ENCODE peak calls at places on chromosomes 12 and 14, in eight cellular contexts. One of them, this sample, is unnamed.

GRCh38 chr12:15157200-15157599 is 64.0 kb downstream of the RERG start:
- DNase-seq in A549: no peak
- DNase-seq in SK-N-SH: no peak
- DNase-seq in GM12878: no peak
- DNase-seq in HL-60: no peak
- DNase-seq in GM23338: no peak
- DNase-seq in K562: no peak
- DNase-seq in HCT116: no peak
- DNase-seq in this sample: no peak

GRCh38 chr14:61404637-61405036 is 83.3 kb downstream of the PRKCH start:
- DNase-seq in GM23338: no peak
- DNase-seq in A549: no peak
- DNase-seq in GM12878: no peak
- DNase-seq in SK-N-SH: no peak
- DNase-seq in HCT116: no peak
- DNase-seq in HL-60: no peak
- DNase-seq in K562: no peak
- DNase-seq in this sample: no peak

GRCh38 chr14:95281560-95282176 is 38.0 kb downstream of the CLMN start:
- DNase-seq in SK-N-SH: no peak
- DNase-seq in A549: no peak
- DNase-seq in GM23338: no peak
- DNase-seq in K562: no peak
- DNase-seq in GM12878: no peak
- DNase-seq in HCT116: no peak
- DNase-seq in HL-60: no peak
- DNase-seq in this sample: no peak

GRCh38 chr12:1272132-1272531 is 281.1 kb downstream of the ERC1 start:
- DNase-seq in SK-N-SH: no peak
- DNase-seq in HL-60: no peak
- DNase-seq in GM12878: no peak
- DNase-seq in HCT116: no peak
- DNase-seq in K562: no peak
- DNase-seq in GM23338: no peak
- DNase-seq in A549: no peak
- DNase-seq in this sample: no peak

GRCh38 chr12:67208326-67209067 is 60.7 kb upstream of the CAND1 start:
- DNase-seq in K562: no peak
- DNase-seq in GM23338: no peak
- DNase-seq in HCT116: no peak
- DNase-seq in HL-60: no peak
- DNase-seq in A549: no peak
- DNase-seq in GM12878: no peak
- DNase-seq in SK-N-SH: no peak
- DNase-seq in this sample: no peak

GRCh38 chr12:63064080-63064479 is 86.9 kb downstream of the AVPR1A start:
- DNase-seq in SK-N-SH: no peak
- DNase-seq in K562: no peak
- DNase-seq in HCT116: no peak
- DNase-seq in HL-60: no peak
- DNase-seq in A549: no peak
- DNase-seq in GM23338: no peak
- DNase-seq in GM12878: no peak
- DNase-seq in this sample: no peak

GRCh38 chr12:102388469-102388868 is 91.9 kb downstream of the IGF1 start:
- DNase-seq in GM12878: no peak
- DNase-seq in HL-60: no peak
- DNase-seq in A549: no peak
- DNase-seq in SK-N-SH: no peak
- DNase-seq in K562: no peak
- DNase-seq in HCT116: no peak
- DNase-seq in GM23338: no peak
- DNase-seq in this sample: peak

GRCh38 chr12:55694188-55694515 is 13.6 kb downstream of the ITGA7 start:
- DNase-seq in GM23338: no peak
- DNase-seq in SK-N-SH: no peak
- DNase-seq in GM12878: no peak
- DNase-seq in HL-60: no peak
- DNase-seq in A549: no peak
- DNase-seq in K562: no peak
- DNase-seq in HCT116: no peak
- DNase-seq in this sample: no peak

GRCh38 chr12:34396006-34396860 is 373.9 kb downstream of the ALG10 start:
- DNase-seq in GM12878: no peak
- DNase-seq in K562: peak
- DNase-seq in HL-60: no peak
- DNase-seq in SK-N-SH: peak
- DNase-seq in GM23338: no peak
- DNase-seq in A549: no peak
- DNase-seq in HCT116: no peak
- DNase-seq in this sample: no peak

GRCh38 chr12:94203181-94203546 is 54.8 kb downstream of the PLXNC1 start:
- DNase-seq in HCT116: no peak
- DNase-seq in GM23338: no peak
- DNase-seq in A549: no peak
- DNase-seq in K562: no peak
- DNase-seq in HL-60: no peak
- DNase-seq in SK-N-SH: no peak
- DNase-seq in GM12878: no peak
- DNase-seq in this sample: no peak

GRCh38 chr14:99304208-99304607 is 32.2 kb upstream of the BCL11B start:
- DNase-seq in HL-60: no peak
- DNase-seq in HCT116: no peak
- DNase-seq in SK-N-SH: no peak
- DNase-seq in A549: no peak
- DNase-seq in GM23338: no peak
- DNase-seq in GM12878: no peak
- DNase-seq in K562: no peak
- DNase-seq in this sample: no peak

GRCh38 chr12:48350249-48351021 is at the start of gene ZNF641:
- DNase-seq in HL-60: peak
- DNase-seq in HCT116: no peak
- DNase-seq in GM12878: no peak
- DNase-seq in SK-N-SH: peak
- DNase-seq in GM23338: peak
- DNase-seq in A549: peak
- DNase-seq in K562: peak
- DNase-seq in this sample: peak

GRCh38 chr14:74506408-74506807 is 12.8 kb downstream of the ISCA2 start:
- DNase-seq in GM12878: no peak
- DNase-seq in GM23338: no peak
- DNase-seq in SK-N-SH: no peak
- DNase-seq in HCT116: no peak
- DNase-seq in A549: no peak
- DNase-seq in HL-60: no peak
- DNase-seq in K562: no peak
- DNase-seq in this sample: no peak

GRCh38 chr14:46574236-46574970 is 77.2 kb downstream of the RPL10L start:
- DNase-seq in GM12878: no peak
- DNase-seq in SK-N-SH: no peak
- DNase-seq in K562: no peak
- DNase-seq in A549: no peak
- DNase-seq in HL-60: no peak
- DNase-seq in HCT116: no peak
- DNase-seq in GM23338: no peak
- DNase-seq in this sample: no peak

GRCh38 chr12:122862872-122863701 is 27.8 kb downstream of the HIP1R start:
- DNase-seq in K562: no peak
- DNase-seq in GM23338: no peak
- DNase-seq in A549: no peak
- DNase-seq in GM12878: no peak
- DNase-seq in HL-60: no peak
- DNase-seq in SK-N-SH: peak
- DNase-seq in HCT116: no peak
- DNase-seq in this sample: peak

GRCh38 chr12:121576851-121577391 is 3.9 kb downstream of the KDM2B start:
- DNase-seq in HL-60: no peak
- DNase-seq in GM23338: peak
- DNase-seq in A549: peak
- DNase-seq in GM12878: no peak
- DNase-seq in HCT116: no peak
- DNase-seq in SK-N-SH: no peak
- DNase-seq in K562: no peak
- DNase-seq in this sample: peak

GRCh38 chr14:34692348-34692747 is 22.0 kb downstream of the CFL2 start:
- DNase-seq in A549: no peak
- DNase-seq in HCT116: no peak
- DNase-seq in GM12878: no peak
- DNase-seq in SK-N-SH: no peak
- DNase-seq in K562: no peak
- DNase-seq in GM23338: no peak
- DNase-seq in HL-60: no peak
- DNase-seq in this sample: no peak

GRCh38 chr14:90551070-90551704 is 154.4 kb downstream of the CALM1 start:
- DNase-seq in A549: no peak
- DNase-seq in SK-N-SH: no peak
- DNase-seq in GM23338: no peak
- DNase-seq in K562: no peak
- DNase-seq in GM12878: no peak
- DNase-seq in HCT116: no peak
- DNase-seq in HL-60: no peak
- DNase-seq in this sample: no peak

DNA sequence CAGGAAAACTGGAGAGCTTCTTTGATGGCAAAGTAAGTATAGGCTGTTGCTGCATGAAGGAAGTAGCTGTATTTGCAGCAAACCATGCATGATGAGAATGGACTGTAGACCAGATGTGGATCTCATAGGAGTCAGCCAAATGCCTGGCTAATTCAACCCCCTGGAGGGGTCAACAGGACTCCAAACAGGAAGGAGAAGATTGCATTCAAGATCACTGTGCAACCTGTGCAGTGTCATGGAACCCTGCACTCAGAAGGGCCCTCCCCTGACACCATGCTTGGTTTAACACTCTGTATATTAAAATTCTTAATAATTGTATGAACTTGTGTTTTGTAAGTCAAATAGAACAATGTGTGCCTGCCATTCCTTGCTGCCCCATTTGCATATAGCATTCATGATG is 225.1 kb upstream of the FSCB start:
- DNase-seq in SK-N-SH: no peak
- DNase-seq in HCT116: no peak
- DNase-seq in K562: no peak
- DNase-seq in HL-60: no peak
- DNase-seq in A549: no peak
- DNase-seq in GM12878: no peak
- DNase-seq in GM23338: no peak
- DNase-seq in this sample: no peak
- TF ChIP-seq REST in SK-N-SH: no peak
- TF ChIP-seq REST in HCT116: no peak
- TF ChIP-seq REST in K562: no peak
- TF ChIP-seq REST in HL-60: no peak
- TF ChIP-seq REST in A549: no peak
- TF ChIP-seq REST in GM12878: no peak
- TF ChIP-seq REST in GM23338: no peak
- TF ChIP-seq REST in this sample: no peak

GRCh38 chr14:75734848-75735247 is 73.8 kb downstream of the TTLL5 start:
- DNase-seq in K562: no peak
- DNase-seq in GM23338: no peak
- DNase-seq in HCT116: no peak
- DNase-seq in A549: no peak
- DNase-seq in GM12878: no peak
- DNase-seq in HL-60: no peak
- DNase-seq in SK-N-SH: no peak
- DNase-seq in this sample: no peak

GRCh38 chr14:75732888-75733287 is 71.8 kb downstream of the TTLL5 start:
- DNase-seq in SK-N-SH: no peak
- DNase-seq in HCT116: no peak
- DNase-seq in A549: no peak
- DNase-seq in K562: no peak
- DNase-seq in GM23338: no peak
- DNase-seq in GM12878: no peak
- DNase-seq in HL-60: no peak
- DNase-seq in this sample: no peak

GRCh38 chr14:75742867-75743266 is 81.8 kb downstream of the TTLL5 start:
- DNase-seq in GM12878: no peak
- DNase-seq in GM23338: no peak
- DNase-seq in A549: no peak
- DNase-seq in HCT116: no peak
- DNase-seq in HL-60: no peak
- DNase-seq in SK-N-SH: no peak
- DNase-seq in K562: no peak
- DNase-seq in this sample: no peak

GRCh38 chr14:75736845-75737485 is 75.9 kb downstream of the TTLL5 start:
- DNase-seq in A549: no peak
- DNase-seq in K562: no peak
- DNase-seq in HL-60: no peak
- DNase-seq in GM23338: no peak
- DNase-seq in GM12878: no peak
- DNase-seq in HCT116: no peak
- DNase-seq in SK-N-SH: no peak
- DNase-seq in this sample: no peak

DNA sequence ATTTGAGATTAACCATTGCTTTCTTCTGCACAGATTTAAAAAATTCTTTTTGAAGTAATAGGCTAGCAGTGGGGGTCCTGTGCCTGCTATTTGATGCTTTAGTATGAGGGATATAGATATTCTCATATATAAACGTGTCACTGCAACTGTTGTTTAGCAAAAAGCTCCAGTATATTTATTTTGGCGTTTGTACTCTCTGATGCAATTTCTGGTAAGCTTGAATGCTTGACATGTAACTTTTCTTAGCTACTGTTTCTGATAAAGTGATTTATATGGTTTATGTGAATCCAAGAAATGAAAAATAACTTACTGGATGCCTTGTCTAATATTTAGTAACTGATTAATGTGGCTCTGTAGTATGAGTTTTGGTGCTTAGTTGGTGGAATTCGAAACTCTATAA is 77.1 kb downstream of the TTLL5 start:
- DNase-seq in HL-60: no peak
- DNase-seq in K562: no peak
- DNase-seq in HCT116: no peak
- DNase-seq in GM23338: no peak
- DNase-seq in SK-N-SH: no peak
- DNase-seq in A549: no peak
- DNase-seq in GM12878: no peak
- DNase-seq in this sample: no peak
- TF ChIP-seq REST in HL-60: no peak
- TF ChIP-seq REST in K562: no peak
- TF ChIP-seq REST in HCT116: no peak
- TF ChIP-seq REST in GM23338: no peak
- TF ChIP-seq REST in SK-N-SH: no peak
- TF ChIP-seq REST in A549: no peak
- TF ChIP-seq REST in GM12878: no peak
- TF ChIP-seq REST in this sample: no peak

GRCh38 chr14:69261761-69262331 is 1.9 kb downstream of the GALNT16 start:
- DNase-seq in A549: peak
- DNase-seq in HCT116: no peak
- DNase-seq in GM12878: no peak
- DNase-seq in HL-60: no peak
- DNase-seq in K562: no peak
- DNase-seq in SK-N-SH: peak
- DNase-seq in GM23338: peak
- DNase-seq in this sample: peak
- TF ChIP-seq REST in A549: no peak
- TF ChIP-seq REST in HCT116: no peak
- TF ChIP-seq REST in GM12878: no peak
- TF ChIP-seq REST in HL-60: no peak
- TF ChIP-seq REST in K562: no peak
- TF ChIP-seq REST in SK-N-SH: no peak
- TF ChIP-seq REST in GM23338: no peak
- TF ChIP-seq REST in this sample: no peak

GRCh38 chr12:3972576-3972975 is 99.4 kb upstream of the PARP11 start:
- DNase-seq in K562: no peak
- DNase-seq in GM23338: no peak
- DNase-seq in A549: no peak
- DNase-seq in HL-60: no peak
- DNase-seq in SK-N-SH: no peak
- DNase-seq in GM12878: no peak
- DNase-seq in HCT116: no peak
- DNase-seq in this sample: no peak
- TF ChIP-seq REST in K562: no peak
- TF ChIP-seq REST in GM23338: no peak
- TF ChIP-seq REST in A549: no peak
- TF ChIP-seq REST in HL-60: no peak
- TF ChIP-seq REST in SK-N-SH: no peak
- TF ChIP-seq REST in GM12878: no peak
- TF ChIP-seq REST in HCT116: no peak
- TF ChIP-seq REST in this sample: no peak

This sample was measured in HepG2.